ENCODE peak calls at places on chromosomes 7 and 10, in seven cellular contexts. D, R, T, B, Q, G and Z are unnamed samples.

GRCh38 chr10:1515780-1516491 is 221.4 kb downstream of the ADARB2 start:
- DNase-seq in T (no peak), D (no peak), R (no peak), Q (no peak), B (no peak), G (no peak), Z (no peak)

GRCh38 chr10:17026686-17027485 is 102.7 kb downstream of the CUBN start:
- DNase-seq in B (no peak), D (no peak), Q (no peak), T (peak; percentile 58), G (no peak), R (no peak), Z (no peak)

GRCh38 chr7:57348646-57349269 is 101.2 kb upstream of the ZNF716 start:
- DNase-seq in B (no peak), R (no peak), T (no peak), D (no peak), Q (no peak), G (peak; percentile 70), Z (no peak)

GRCh38 chr7:116341222-116341907 is 131.0 kb downstream of the TES start:
- DNase-seq in D (no peak), G (no peak), Q (no peak), B (no peak), T (no peak), R (no peak), Z (no peak)

GRCh38 chr10:46092523-46093195 is 46.6 kb upstream of the MSMB start:
- DNase-seq in D (no peak), B (no peak), G (no peak), R (no peak), T (no peak), Q (peak; percentile 45), Z (no peak)

GRCh38 chr7:157561816-157562410 is 225.1 kb downstream of the DNAJB6 start:
- DNase-seq in R (no peak), G (no peak), Q (no peak), T (no peak), B (no peak), D (no peak), Z (no peak)

GRCh38 chr10:42690449-42691360 is 52.3 kb upstream of the ZNF33B start:
- DNase-seq in R (no peak), B (no peak), T (no peak), D (no peak), Q (no peak), G (no peak), Z (no peak)

GRCh38 chr10:100725041-100725440 is 20.3 kb upstream of the PAX2 start:
- DNase-seq in T (no peak), R (no peak), D (no peak), G (no peak), B (no peak), Q (no peak), Z (no peak)

GRCh38 chr7:79211724-79212123 is 241.7 kb downstream of the MAGI2 start:
- DNase-seq in Q (no peak), B (no peak), T (no peak), D (no peak), G (no peak), R (no peak), Z (no peak)

GRCh38 chr7:137343483-137343841 is at the start of gene PTN:
- DNase-seq in T (peak; percentile 32), Q (no peak), R (no peak), B (peak; percentile 31), G (peak; percentile 40), D (no peak), Z (peak; percentile 56)

GRCh38 chr7:2757361-2757903 is 69.4 kb downstream of the AMZ1 start:
- DNase-seq in T (peak; percentile 64), R (no peak), D (no peak), G (peak; percentile 44), B (peak; percentile 46), Q (no peak), Z (peak; percentile 74)

GRCh38 chr10:4102802-4103344 is 317.9 kb upstream of the KLF6 start:
- DNase-seq in Q (no peak), T (no peak), B (no peak), R (no peak), D (no peak), G (no peak), Z (no peak)

GRCh38 chr10:4101918-4102654 is 317.1 kb upstream of the KLF6 start:
- DNase-seq in D (no peak), Q (no peak), R (no peak), B (no peak), T (no peak), G (no peak), Z (no peak)

GRCh38 chr10:4095171-4095570 is 310.2 kb upstream of the KLF6 start:
- DNase-seq in Q (no peak), G (no peak), D (no peak), T (no peak), R (no peak), B (no peak), Z (no peak)

GRCh38 chr10:4100324-4100826 is 315.4 kb upstream of the KLF6 start:
- DNase-seq in B (no peak), Q (no peak), G (no peak), D (no peak), T (no peak), R (no peak), Z (no peak)

DNA sequence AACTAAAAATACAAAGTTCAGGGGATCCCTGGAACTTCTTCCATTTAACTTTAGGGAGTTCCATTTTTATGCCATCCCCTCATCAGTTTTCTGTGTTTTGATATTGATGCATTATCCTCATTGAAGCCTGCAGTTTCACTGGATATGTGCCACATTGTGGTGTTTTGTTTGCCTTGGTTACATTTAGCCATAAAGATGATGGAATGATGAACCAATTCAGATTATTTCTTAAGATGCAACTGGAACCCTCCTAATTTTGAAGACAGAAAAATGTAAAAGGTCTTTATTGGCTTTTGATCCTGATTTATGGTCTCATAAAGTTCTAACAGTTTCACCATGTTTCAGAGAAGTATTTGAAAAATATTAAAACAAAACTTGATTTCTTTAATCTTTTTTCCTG is 314.2 kb upstream of the KLF6 start:
- DNase-seq in G (no peak), B (no peak), T (no peak), D (no peak), R (no peak), Q (no peak), Z (no peak)
- H3K4me3 ChIP-seq in G (no peak overlapping the region), B (no peak overlapping the region), T (no peak overlapping the region), D (no peak overlapping the region), R (no peak overlapping the region), Q (no peak overlapping the region), Z (no peak overlapping the region)

DNA sequence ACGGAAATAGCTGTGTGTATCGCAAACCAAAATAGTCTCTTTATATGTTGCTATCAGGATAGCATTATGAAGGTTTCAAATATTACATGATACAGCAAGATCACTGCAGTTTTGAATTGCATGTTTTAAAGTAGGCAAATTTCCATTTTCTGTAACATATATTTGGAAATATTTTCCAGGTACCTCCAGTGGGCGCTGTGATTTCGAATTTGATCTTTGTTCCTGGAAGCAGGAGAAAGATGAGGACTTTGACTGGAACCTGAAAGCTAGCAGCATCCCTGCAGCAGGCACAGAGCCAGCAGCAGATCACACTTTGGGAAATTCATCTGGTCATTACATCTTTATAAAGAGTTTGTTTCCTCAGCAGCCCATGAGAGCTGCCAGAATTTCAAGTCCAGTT is 299.0 kb downstream of the MALRD1 start:
- DNase-seq in D (no peak), Q (no peak), R (no peak), G (no peak), B (no peak), T (no peak), Z (no peak)
- TF ChIP-seq CTCF in D (no peak), Q (no peak), R (no peak), G (no peak), B (no peak), T (peak; percentile 6), Z (no peak)

DNA sequence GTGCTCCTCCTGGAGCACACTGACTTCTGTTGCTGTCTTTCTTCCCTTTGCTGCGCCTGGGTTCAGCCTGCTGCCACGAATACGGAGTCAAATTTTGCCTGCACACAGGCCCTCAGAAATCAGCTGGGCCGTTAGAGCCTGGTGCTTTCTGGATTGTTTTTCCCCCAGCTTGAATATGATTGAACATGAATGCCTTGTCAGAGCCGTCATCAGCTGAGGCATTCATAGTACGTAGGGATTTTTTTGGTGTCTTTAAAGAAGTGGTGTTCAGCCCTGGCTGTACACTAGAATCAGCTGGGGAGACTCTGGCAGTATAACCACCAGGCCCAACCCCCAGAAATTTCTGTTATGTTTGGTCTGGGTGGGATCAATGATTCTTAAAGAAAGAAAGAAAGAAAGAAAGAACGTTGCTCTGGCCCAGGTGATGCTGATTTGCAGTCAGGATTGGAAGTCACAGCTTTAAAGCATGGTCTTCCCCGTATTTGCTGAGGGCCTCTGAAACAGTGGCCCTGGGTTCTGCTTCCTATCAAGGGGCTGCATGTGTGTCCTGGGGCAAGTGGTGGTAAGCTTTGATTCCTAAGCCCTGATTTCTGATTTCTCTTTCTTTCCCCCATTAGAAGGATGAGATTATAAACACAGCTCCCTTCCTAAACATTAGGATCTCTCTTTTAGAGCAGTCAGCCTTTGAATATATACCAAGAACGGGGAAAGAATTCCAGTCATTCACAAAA is 24.7 kb downstream of the NUB1 start:
- DNase-seq in G (no peak), Q (no peak), B (no peak), T (peak; percentile 13), D (no peak), R (no peak), Z (no peak)
- H3K4me3 ChIP-seq in G (no peak overlapping the region), Q (no peak overlapping the region), B (no peak overlapping the region), T (no peak overlapping the region), D (no peak overlapping the region), R (no peak overlapping the region), Z (no peak overlapping the region)

DNA sequence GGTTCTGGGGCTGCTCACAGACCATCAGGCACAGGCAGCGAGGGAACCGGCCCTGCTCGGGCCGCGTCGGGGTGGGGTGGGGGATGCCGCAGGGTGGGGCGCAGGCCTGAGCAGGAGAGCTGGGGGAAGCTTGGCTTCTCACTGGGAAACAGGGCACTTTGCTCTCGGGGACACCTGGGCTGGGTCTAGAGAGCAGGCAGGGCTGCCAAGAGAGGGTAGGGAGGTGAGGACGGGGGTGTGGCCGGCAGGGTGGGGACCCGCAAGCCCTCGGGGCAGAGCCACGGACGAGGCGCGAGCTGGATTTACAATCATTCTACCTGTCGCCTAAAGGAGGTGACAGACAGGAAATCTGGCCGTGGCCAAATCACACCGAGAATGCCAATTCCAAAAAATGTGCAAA is 11.1 kb downstream of the INTS1 start:
- DNase-seq in T (no peak), Q (no peak), R (no peak), G (no peak), B (no peak), D (no peak), Z (no peak)
- TF ChIP-seq CTCF in T (no peak), Q (no peak), R (no peak), G (no peak), B (no peak), D (no peak), Z (no peak)